ENCODE peak calls at places on chromosomes 7 and 10, in seven cellular contexts. P is mesendoderm; U is K562; T is endothelial cell; H is stimulated activated CD8-positive, alpha-beta memory T cell treated with anti-CD3 and anti-CD28 coated beads, Interleukin-12 subunit alpha, Interleukin-12 subunit beta, amount 100 ng/mL, for 4 hours; N is cardiac muscle cell; R is SW480. I is an unnamed sample.

GRCh38 chr10:133555521-133555920 is 9.9 kb downstream of the SYCE1 start:
- DNase-seq in H (no peak), T (no peak), N (no peak), R (no peak), P (no peak), U (no peak), I (no peak)

GRCh38 chr7:90383422-90383821 is 19.8 kb upstream of the CLDN12 start:
- DNase-seq in H (no peak), P (no peak), U (no peak), N (no peak), R (no peak), T (no peak), I (peak; percentile 30)

GRCh38 chr7:128831994-128832879 is 2.0 kb downstream of the FLNC start:
- DNase-seq in U (peak; percentile 87), P (peak; percentile 97), H (no peak), N (peak; percentile 90), T (peak; percentile 23), R (no peak), I (no peak)

GRCh38 chr10:77432398-77432797 is 205.2 kb downstream of the KCNMA1 start:
- DNase-seq in P (no peak), T (no peak), N (no peak), H (no peak), R (no peak), U (no peak), I (no peak)

GRCh38 chr7:47266131-47266706 is 315.7 kb downstream of the TNS3 start:
- DNase-seq in H (no peak), N (peak; percentile 74), R (peak; percentile 86), P (peak; percentile 67), T (peak; percentile 70), U (peak; percentile 71), I (no peak)

GRCh38 chr10:64041185-64041988 is 520.2 kb downstream of the REEP3 start:
- DNase-seq in T (peak; percentile 72), H (peak; percentile 53), U (peak; percentile 81), N (peak; percentile 72), R (peak; percentile 67), P (peak; percentile 87), I (peak; percentile 41)

GRCh38 chr7:93858857-93859256 is 31.7 kb downstream of the TFPI2 start:
- DNase-seq in N (no peak), U (no peak), T (no peak), R (no peak), P (no peak), H (no peak), I (no peak)

GRCh38 chr7:107372298-107372697 is 97.6 kb upstream of the GPR22 start:
- DNase-seq in P (no peak), T (no peak), N (no peak), H (no peak), U (no peak), R (no peak), I (peak; percentile 37)

GRCh38 chr10:71757450-71757918 is 15.8 kb downstream of the VSIR start:
- DNase-seq in T (no peak), H (no peak), U (no peak), P (no peak), N (no peak), R (no peak), I (no peak)

GRCh38 chr7:134890246-134891240 is 95.8 kb upstream of the AGBL3 start:
- DNase-seq in R (no peak), U (no peak), H (no peak), T (peak; percentile 11), N (no peak), P (peak; percentile 39), I (no peak)

GRCh38 chr7:140231779-140232491 is 55.2 kb upstream of the KDM7A start:
- DNase-seq in T (no peak), R (peak; percentile 98), U (no peak), P (no peak), H (peak; percentile 13), N (no peak), I (no peak)

GRCh38 chr10:21166557-21167287 is 269.6 kb upstream of the NEBL start:
- DNase-seq in T (no peak), U (no peak), R (no peak), P (no peak), H (no peak), N (no peak), I (no peak)

GRCh38 chr7:55593515-55594318 is 21.4 kb upstream of the VOPP1 start:
- DNase-seq in U (peak; percentile 74), P (peak; percentile 76), T (peak; percentile 80), H (no peak), N (peak; percentile 61), R (peak; percentile 59), I (no peak)

GRCh38 chr7:25318077-25318476 is 89.8 kb upstream of the NPVF start:
- DNase-seq in P (no peak), N (no peak), U (no peak), R (no peak), H (no peak), T (no peak), I (no peak)

GRCh38 chr7:38291650-38292049 is 18.2 kb upstream of the TARP start:
- DNase-seq in P (no peak), R (no peak), T (no peak), N (no peak), U (no peak), H (no peak), I (no peak)

GRCh38 chr7:93935112-93935511 is 13.6 kb downstream of the GNG11 start:
- DNase-seq in R (no peak), H (no peak), U (no peak), T (no peak), P (no peak), N (no peak), I (no peak)

GRCh38 chr7:156095908-156096539 is 283.8 kb upstream of the SHH start:
- DNase-seq in U (no peak), H (no peak), R (no peak), N (no peak), T (no peak), P (no peak), I (no peak)

GRCh38 chr7:45082831-45083331 is 5.9 kb downstream of the NACAD start:
- DNase-seq in T (no peak), U (no peak), N (no peak), H (no peak), R (no peak), P (no peak), I (no peak)

GRCh38 chr7:20267482-20267881 is 50.3 kb upstream of the MACC1 start:
- DNase-seq in P (no peak), H (no peak), T (no peak), R (no peak), N (no peak), U (no peak), I (no peak)

GRCh38 chr10:65548046-65548445 is 1377.8 kb upstream of the LRRTM3 start:
- DNase-seq in H (no peak), P (no peak), T (no peak), R (no peak), N (no peak), U (no peak), I (no peak)

GRCh38 chr7:158861936-158862704 is 5.8 kb downstream of the DYNC2I1 start:
- DNase-seq in T (no peak), H (no peak), P (no peak), R (no peak), N (no peak), U (no peak), I (no peak)

GRCh38 chr10:126259883-126260282 is 128.4 kb downstream of the ADAM12 start:
- DNase-seq in P (no peak), R (no peak), N (no peak), H (no peak), U (no peak), T (no peak), I (no peak)

GRCh38 chr7:27992092-27992491 is 188.5 kb downstream of the JAZF1 start:
- DNase-seq in T (no peak), H (no peak), R (no peak), U (no peak), N (no peak), P (no peak), I (no peak)